ENCODE peak calls at places on chromosome 5, in eight cellular contexts. R, A, L, I, G, Z, E and F are unnamed samples. For H3K4me1, the result is how much of the 10 kb centered on the place peaks cover.

GRCh38 chr5:133853972-133854371 is 114.5 kb downstream of the C5orf15 start:
- DNase-seq in Z (no peak), A (no peak), R (no peak), G (no peak), L (no peak), I (no peak), E (no peak), F (no peak)

GRCh38 chr5:132032156-132032555 is 20.7 kb upstream of the ACSL6 start:
- DNase-seq in A (no peak), G (no peak), E (no peak), L (no peak), I (no peak), Z (no peak), R (no peak), F (no peak)

GRCh38 chr5:38608877-38609276 is 52.4 kb upstream of the LIFR start:
- DNase-seq in I (no peak), G (no peak), Z (no peak), R (no peak), L (no peak), A (no peak), E (no peak), F (no peak)

GRCh38 chr5:10711562-10711961 is 49.5 kb downstream of the DAP start:
- DNase-seq in I (no peak), E (no peak), Z (no peak), R (no peak), A (no peak), G (no peak), L (no peak), F (no peak)

GRCh38 chr5:138354926-138355378 is 2.5 kb downstream of the KDM3B start:
- DNase-seq in R (peak), I (peak), G (no peak), A (peak), L (peak), E (no peak), Z (peak), F (peak)

GRCh38 chr5:147968855-147969254 is 62.5 kb upstream of the C5orf46 start:
- DNase-seq in L (no peak), R (no peak), Z (no peak), I (peak), E (no peak), G (no peak), A (no peak), F (no peak)

GRCh38 chr5:147093138-147093537 is 141.7 kb upstream of the STK32A start:
- DNase-seq in R (peak), G (no peak), Z (no peak), A (no peak), I (no peak), E (no peak), L (no peak), F (no peak)

GRCh38 chr5:29460946-29461538 is 1732.4 kb upstream of the CDH6 start:
- DNase-seq in R (no peak), G (no peak), I (no peak), Z (no peak), E (no peak), L (no peak), A (no peak), F (no peak)

GRCh38 chr5:137751869-137752491 is 2.2 kb downstream of the HNRNPA0 start:
- DNase-seq in R (peak), A (peak), L (no peak), G (no peak), I (peak), Z (no peak), E (no peak), F (no peak)

GRCh38 chr5:179486596-179487051 is 63.7 kb upstream of the RUFY1 start:
- DNase-seq in I (no peak), L (no peak), E (no peak), R (peak), Z (no peak), G (no peak), A (no peak), F (no peak)

GRCh38 chr5:173472164-173472563 is 143.9 kb upstream of the STC2 start:
- DNase-seq in G (peak), L (no peak), Z (no peak), R (peak), A (peak), I (peak), E (no peak), F (no peak)

GRCh38 chr5:122129332-122129731 is at the start of gene ZNF474:
- DNase-seq in I (peak), R (peak), E (no peak), L (no peak), Z (no peak), G (peak), A (no peak), F (no peak)

GRCh38 chr5:546376-546908 is 22.2 kb upstream of the SLC9A3 start:
- DNase-seq in I (no peak), R (no peak), G (no peak), Z (no peak), L (no peak), E (no peak), A (no peak), F (no peak)

GRCh38 chr5:91177639-91178038 is 205.5 kb downstream of the ARRDC3 start:
- DNase-seq in I (no peak), E (no peak), L (no peak), G (no peak), A (no peak), Z (no peak), R (peak), F (no peak)

GRCh38 chr5:149410071-149410470 is 31.0 kb upstream of the IL17B start:
- DNase-seq in E (no peak), L (no peak), I (no peak), G (no peak), R (no peak), Z (no peak), A (no peak), F (no peak)
- TF ChIP-seq POLR2A in E (no peak), L (no peak), I (no peak), G (no peak), R (no peak), Z (no peak), A (no peak), F (no peak)

GRCh38 chr5:139688088-139688702 is 40.0 kb downstream of the CXXC5 start:
- DNase-seq in Z (no peak), R (no peak), I (no peak), L (peak), A (no peak), G (no peak), E (no peak), F (no peak)

GRCh38 chr5:139687656-139688055 is 39.5 kb downstream of the CXXC5 start:
- DNase-seq in R (no peak), E (no peak), G (no peak), A (no peak), I (no peak), L (no peak), Z (no peak), F (no peak)

GRCh38 chr5:139686356-139686918 is 38.3 kb downstream of the CXXC5 start:
- DNase-seq in R (no peak), I (no peak), A (no peak), E (no peak), L (no peak), G (no peak), Z (no peak), F (no peak)

GRCh38 chr5:139685886-139686285 is 37.7 kb downstream of the CXXC5 start:
- DNase-seq in L (no peak), R (no peak), I (no peak), Z (no peak), G (no peak), A (no peak), E (no peak), F (no peak)

GRCh38 chr5:139686919-139687421 is 38.8 kb downstream of the CXXC5 start:
- DNase-seq in E (no peak), G (no peak), Z (no peak), R (no peak), L (no peak), A (no peak), I (no peak), F (no peak)
- H3K4me1 ChIP-seq in E (under half), G (under half), Z (under half), R (under half), L (under half), A (half or more), I (under half), F (under half)

GRCh38 chr5:44808435-44809214 is at the start of gene MRPS30:
- DNase-seq in R (peak), Z (peak), I (peak), A (peak), E (peak), L (peak), G (peak), F (peak)
- TF ChIP-seq POLR2A in R (peak), Z (peak), I (peak), A (peak), E (no peak), L (peak), G (no peak), F (peak)

GRCh38 chr5:151214614-151215545 is 9.0 kb downstream of the CCDC69 start:
- DNase-seq in L (peak), A (peak), I (no peak), G (no peak), R (no peak), E (no peak), Z (peak), F (peak)
- H3K4me1 ChIP-seq in L (under half), A (under half), I (under half), G (half or more), R (under half), E (under half), Z (under half), F (half or more)

GRCh38 chr5:139711067-139711851 is 63.1 kb downstream of the CXXC5 start:
- DNase-seq in L (peak), A (no peak), Z (no peak), G (peak), I (no peak), E (no peak), R (peak), F (peak)
- TF ChIP-seq POLR2A in L (no peak), A (no peak), Z (no peak), G (no peak), I (no peak), E (no peak), R (no peak), F (no peak)

DNA sequence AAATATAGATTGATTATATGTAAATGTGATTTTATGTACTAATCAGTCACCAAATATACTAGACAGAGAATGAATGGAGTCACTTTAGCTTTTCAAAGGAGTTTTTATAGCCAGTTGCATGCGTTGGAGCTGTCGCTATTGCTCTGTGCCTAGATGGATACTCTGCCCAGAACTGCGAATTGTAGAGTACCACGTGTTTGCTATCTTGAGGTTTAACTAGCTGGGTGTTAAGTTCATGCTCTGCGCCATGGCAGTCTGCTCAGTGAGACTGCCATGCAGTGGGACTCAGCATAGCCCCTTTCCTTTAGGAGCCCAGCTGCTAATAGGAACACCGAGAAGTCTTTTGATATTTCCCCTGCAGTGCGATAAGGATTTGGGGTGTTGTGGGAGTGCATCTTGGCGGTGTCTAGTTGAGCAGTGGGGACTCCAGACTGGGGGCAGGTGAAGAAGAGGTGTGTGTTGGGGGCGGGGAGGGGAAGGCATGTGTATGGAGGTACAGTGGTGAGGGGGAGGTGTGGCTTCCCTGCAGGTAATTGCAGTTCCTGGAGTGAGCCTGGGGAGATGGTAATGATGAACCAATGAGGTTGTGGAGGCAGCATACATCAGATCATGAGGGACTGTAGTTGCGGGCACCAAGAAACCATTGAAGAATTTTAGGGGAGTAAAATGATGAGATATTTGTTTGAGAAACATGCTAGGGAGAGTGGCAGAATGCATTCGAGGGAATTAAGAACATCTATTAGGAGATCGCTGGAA is 118.9 kb downstream of the TRIO start:
- DNase-seq in G (no peak), R (no peak), E (no peak), I (no peak), Z (no peak), L (no peak), A (no peak), F (no peak)
- H3K4me1 ChIP-seq in G (under half), R (under half), E (under half), I (half or more), Z (under half), L (under half), A (half or more), F (under half)

GRCh38 chr5:109411627-109412026 is 1.9 kb upstream of the PJA2 start:
- DNase-seq in R (peak), E (no peak), I (peak), Z (no peak), L (no peak), A (no peak), G (no peak), F (no peak)

GRCh38 chr5:109409061-109409843 is 522 bp downstream of the PJA2 start:
- DNase-seq in I (peak), L (peak), A (peak), G (peak), R (peak), Z (peak), E (peak), F (peak)

GRCh38 chr5:109409844-109410388 is at the start of gene PJA2:
- DNase-seq in R (peak), L (peak), E (peak), A (peak), I (peak), Z (peak), G (peak), F (peak)

GRCh38 chr5:109411175-109411514 is 1.4 kb upstream of the PJA2 start:
- DNase-seq in R (no peak), A (no peak), I (no peak), L (no peak), G (no peak), Z (no peak), E (no peak), F (no peak)

GRCh38 chr5:109410389-109411174 is 808 bp upstream of the PJA2 start:
- DNase-seq in R (peak), G (peak), L (peak), I (no peak), Z (no peak), A (no peak), E (peak), F (peak)
- TF ChIP-seq POLR2A in R (peak), G (no peak), L (no peak), I (peak), Z (no peak), A (peak), E (peak), F (peak)